ENCODE peak calls at places on chromosomes 4 and X, in seven cellular contexts. D, G, H, T, J, Y and W are unnamed samples.

GRCh38 chr4:5683566-5683965 is 24.8 kb downstream of the EVC2 start:
- DNase-seq in D (no peak), G (no peak), H (no peak), T (no peak), J (no peak), Y (no peak), W (no peak)

GRCh38 chr4:142404191-142404611 is 441.9 kb downstream of the INPP4B start:
- DNase-seq in D (no peak), G (no peak), H (no peak), T (no peak), J (peak), Y (no peak), W (no peak)

GRCh38 chrX:141879616-141880015 is 24.1 kb upstream of the MAGEC1 start:
- DNase-seq in D (no peak), G (no peak), H (no peak), T (no peak), J (no peak), Y (no peak), W (no peak)

GRCh38 chr4:8916914-8917305 is 45.3 kb upstream of the HMX1 start:
- DNase-seq in D (no peak), G (no peak), H (no peak), T (no peak), J (no peak), Y (no peak), W (no peak)

GRCh38 chr4:1714303-1715001 is 2.3 kb upstream of the SLBP start:
- DNase-seq in D (no peak), G (no peak), H (no peak), T (no peak), J (no peak), Y (no peak), W (no peak)

GRCh38 chrX:107355533-107355932 is 93.9 kb upstream of the FRMPD3 start:
- DNase-seq in D (no peak), G (no peak), H (no peak), T (no peak), J (no peak), Y (no peak), W (no peak)

GRCh38 chrX:46574337-46574940 is 874 bp downstream of the CHST7 start:
- DNase-seq in D (peak), G (no peak), H (no peak), T (peak), J (no peak), Y (peak), W (no peak)

GRCh38 chr4:110515676-110516075 is 39.7 kb downstream of the ENPEP start:
- DNase-seq in D (no peak), G (no peak), H (no peak), T (no peak), J (no peak), Y (no peak), W (no peak)

GRCh38 chr4:182862921-182863320 is 54.3 kb downstream of the DCTD start:
- DNase-seq in D (no peak), G (no peak), H (no peak), T (no peak), J (no peak), Y (no peak), W (no peak)

GRCh38 chr4:37715889-37716402 is 29.8 kb upstream of the RELL1 start:
- DNase-seq in D (no peak), G (peak), H (no peak), T (peak), J (no peak), Y (no peak), W (no peak)

GRCh38 chrX:103153661-103154060 is 60.7 kb upstream of the NXF3 start:
- DNase-seq in D (no peak), G (no peak), H (no peak), T (no peak), J (no peak), Y (no peak), W (no peak)

GRCh38 chr4:7306021-7306420 is 113.7 kb downstream of the SORCS2 start:
- DNase-seq in D (no peak), G (no peak), H (no peak), T (no peak), J (no peak), Y (no peak), W (no peak)

GRCh38 chr4:8294036-8294435 is 24.5 kb downstream of the HTRA3 start:
- DNase-seq in D (no peak), G (no peak), H (no peak), T (no peak), J (no peak), Y (no peak), W (no peak)

GRCh38 chr4:141909541-141909940 is 273.2 kb downstream of the IL15 start:
- DNase-seq in D (no peak), G (no peak), H (no peak), T (no peak), J (no peak), Y (no peak), W (no peak)

GRCh38 chr4:38017579-38017978 is 57.4 kb downstream of the PTTG2 start:
- DNase-seq in D (no peak), G (no peak), H (no peak), T (no peak), J (no peak), Y (no peak), W (no peak)

GRCh38 chr4:161894014-161894413 is 269.8 kb downstream of the FSTL5 start:
- DNase-seq in D (no peak), G (no peak), H (no peak), T (no peak), J (no peak), Y (no peak), W (no peak)

GRCh38 chr4:176376032-176376614 is 56.4 kb downstream of the SPCS3 start:
- DNase-seq in D (no peak), G (no peak), H (no peak), T (peak), J (peak), Y (no peak), W (peak)

GRCh38 chr4:151324449-151325319 is 721 bp downstream of the SH3D19 start:
- DNase-seq in D (peak), G (no peak), H (no peak), T (peak), J (peak), Y (peak), W (peak)

GRCh38 chr4:1711906-1712215 is 258 bp downstream of the SLBP start:
- DNase-seq in D (no peak), G (no peak), H (no peak), T (peak), J (no peak), Y (no peak), W (peak)

GRCh38 chr4:118113220-118113619 is 78.9 kb downstream of the NDST3 start:
- DNase-seq in D (no peak), G (no peak), H (no peak), T (no peak), J (no peak), Y (no peak), W (no peak)

GRCh38 chr4:118112117-118112516 is 77.8 kb downstream of the NDST3 start:
- DNase-seq in D (no peak), G (no peak), H (no peak), T (no peak), J (no peak), Y (no peak), W (no peak)

DNA sequence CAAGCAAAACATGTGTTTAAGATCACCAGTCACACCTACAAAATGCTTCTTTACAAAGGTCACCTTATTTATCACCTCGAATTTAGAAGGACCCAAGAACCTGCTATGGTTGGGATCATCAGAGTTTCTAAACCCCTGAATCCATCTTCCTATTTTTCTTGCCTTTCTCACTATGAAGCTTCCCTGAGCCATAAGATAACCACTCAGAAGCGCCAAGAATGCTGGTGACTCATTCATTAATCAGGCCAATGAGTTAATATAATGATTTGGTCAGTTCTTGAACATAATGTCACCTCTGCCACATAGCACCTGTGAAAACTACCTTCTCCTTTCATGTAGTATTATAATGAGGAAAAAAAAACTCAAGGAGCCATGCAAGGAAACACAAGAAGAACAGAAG is 78.4 kb downstream of the NDST3 start:
- DNase-seq in D (no peak), G (no peak), H (no peak), T (no peak), J (no peak), Y (no peak), W (no peak)
- TF ChIP-seq JUND in D (no peak), G (no peak), H (no peak), T (no peak), J (no peak), Y (no peak), W (no peak)

GRCh38 chrX:69995400-69996101 is 54.2 kb downstream of the AWAT2 start:
- DNase-seq in D (no peak), G (no peak), H (no peak), T (no peak), J (no peak), Y (no peak), W (no peak)

GRCh38 chrX:69993494-69993893 is 56.2 kb downstream of the AWAT2 start:
- DNase-seq in D (no peak), G (no peak), H (no peak), T (no peak), J (no peak), Y (no peak), W (no peak)

GRCh38 chrX:70001269-70001668 is 48.5 kb downstream of the AWAT2 start:
- DNase-seq in D (no peak), G (no peak), H (no peak), T (no peak), J (no peak), Y (no peak), W (no peak)

GRCh38 chrX:69991685-69992084 is 58.1 kb downstream of the AWAT2 start:
- DNase-seq in D (no peak), G (no peak), H (no peak), T (no peak), J (no peak), Y (no peak), W (no peak)

GRCh38 chrX:69996102-69996468 is 53.7 kb downstream of the AWAT2 start:
- DNase-seq in D (no peak), G (no peak), H (no peak), T (no peak), J (no peak), Y (no peak), W (no peak)
- TF ChIP-seq JUND in D (no peak), G (no peak), H (no peak), T (no peak), J (no peak), Y (no peak), W (no peak)

GRCh38 chrX:85379174-85379907 is at the start of gene POF1B:
- DNase-seq in D (no peak), G (peak), H (no peak), T (no peak), J (no peak), Y (no peak), W (no peak)
- TF ChIP-seq JUND in D (no peak), G (no peak), H (no peak), T (no peak), J (no peak), Y (no peak), W (no peak)

GRCh38 chr4:107531927-107532326 is 188.1 kb downstream of the PAPSS1 start:
- DNase-seq in D (no peak), G (no peak), H (no peak), T (no peak), J (no peak), Y (no peak), W (no peak)
- TF ChIP-seq JUND in D (no peak), G (no peak), H (no peak), T (no peak), J (no peak), Y (no peak), W (no peak)

GRCh38 chrX:40527543-40527942 is 53.2 kb upstream of the ATP6AP2 start:
- DNase-seq in D (no peak), G (no peak), H (no peak), T (no peak), J (no peak), Y (no peak), W (no peak)
- TF ChIP-seq JUND in D (no peak), G (no peak), H (no peak), T (no peak), J (no peak), Y (no peak), W (no peak)

GRCh38 chrX:20007962-20008633 is 17.2 kb upstream of the BCLAF3 start:
- DNase-seq in D (no peak), G (no peak), H (no peak), T (no peak), J (no peak), Y (no peak), W (no peak)
- TF ChIP-seq JUND in D (no peak), G (no peak), H (no peak), T (no peak), J (no peak), Y (no peak), W (no peak)

DNA sequence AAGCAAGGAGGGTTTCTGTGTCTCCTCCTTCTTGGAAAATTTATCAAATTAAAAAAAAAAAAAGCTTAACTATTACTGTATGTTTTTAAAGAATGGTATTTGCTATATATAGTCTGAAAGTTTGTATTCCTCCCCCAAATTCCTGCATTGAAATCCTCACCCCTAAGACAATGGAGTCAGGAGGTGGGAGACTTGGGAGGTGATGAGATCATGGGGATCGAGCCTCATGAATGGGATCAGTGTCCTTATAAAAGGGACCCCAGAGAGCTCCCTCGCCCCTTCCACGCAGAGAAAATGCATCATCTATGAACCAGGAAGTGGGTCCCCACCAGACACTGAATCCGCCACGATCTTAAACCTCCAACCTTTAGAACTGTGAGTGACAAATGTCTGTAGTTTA is 50.1 kb downstream of the DHRSX start:
- DNase-seq in D (no peak), G (no peak), H (no peak), T (no peak), J (no peak), Y (no peak), W (no peak)
- TF ChIP-seq JUND in D (no peak), G (no peak), H (no peak), T (no peak), J (no peak), Y (no peak), W (no peak)

DNA sequence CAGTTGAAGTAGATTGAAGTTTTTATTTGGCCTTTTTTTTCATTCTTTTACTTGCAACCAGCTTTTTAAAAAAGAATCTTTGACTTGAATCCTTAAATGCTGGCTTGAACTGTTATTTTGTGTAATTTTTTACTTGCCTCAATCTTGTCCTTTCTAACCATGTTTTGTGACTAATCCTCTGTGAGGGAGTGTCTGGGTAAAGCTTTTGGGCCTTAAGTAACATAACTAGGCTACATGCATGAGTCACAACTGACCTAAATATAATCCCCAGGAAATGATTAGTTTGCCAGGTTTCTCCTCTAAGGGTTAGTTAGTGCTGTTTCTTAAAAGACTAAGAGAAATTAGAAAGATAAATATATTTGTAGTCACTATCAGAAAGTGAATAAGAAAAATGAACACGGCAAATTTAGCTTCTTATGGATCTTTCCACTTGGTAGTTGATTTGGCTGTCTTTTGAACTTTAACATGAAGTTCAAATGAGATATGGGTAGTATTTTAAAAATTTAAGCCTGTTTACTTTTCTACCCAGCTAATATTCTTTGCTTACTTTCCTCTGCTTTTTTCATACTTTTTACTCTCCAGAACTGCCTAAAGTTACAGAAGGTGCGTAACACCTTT is 13.0 kb downstream of the EXOC1 start:
- DNase-seq in D (no peak), G (peak), H (no peak), T (no peak), J (peak), Y (no peak), W (peak)
- TF ChIP-seq JUND in D (no peak), G (no peak), H (no peak), T (peak), J (peak), Y (no peak), W (peak)

DNA sequence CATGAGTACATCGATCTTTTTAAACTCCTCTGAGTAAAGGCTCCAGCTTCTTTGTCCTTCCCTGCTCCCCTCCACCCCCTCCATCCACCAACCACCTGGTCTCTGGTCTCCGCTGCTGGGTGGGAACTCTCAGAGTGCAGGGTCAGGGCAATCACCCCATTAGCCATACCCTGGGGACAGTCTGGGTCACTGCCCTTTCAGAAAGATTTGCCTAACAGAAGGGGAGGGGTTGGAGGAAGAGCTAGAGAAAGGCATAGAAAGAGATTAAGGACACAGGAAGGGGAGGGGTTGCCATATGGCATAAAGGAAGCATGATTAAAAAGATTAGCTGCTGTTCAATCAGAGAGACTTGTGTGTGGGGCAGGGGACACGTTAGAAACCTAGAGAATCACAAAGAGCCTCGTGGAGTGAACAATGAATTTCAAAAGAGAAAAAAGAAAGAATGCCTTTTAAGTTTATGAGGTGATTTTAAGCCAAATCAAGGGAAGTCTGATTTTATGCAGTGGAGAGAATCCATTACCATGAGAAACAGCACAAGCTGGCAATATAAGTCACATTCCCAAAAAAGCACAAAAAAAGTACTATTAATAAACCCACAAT is 115.5 kb upstream of the ACSL4 start:
- DNase-seq in D (no peak), G (no peak), H (no peak), T (peak), J (no peak), Y (peak), W (peak)
- TF ChIP-seq JUND in D (no peak), G (no peak), H (no peak), T (no peak), J (no peak), Y (no peak), W (no peak)